ENCODE peak calls at places on chromosomes 12 and 14, in ten cellular contexts. T is Panc1, L is OCI-M1, A is T-helper 9 cell, R is EL, P is M059J, D is endothelial cell, O is GM04503, K is mucosa of gallbladder, V is astrocyte. Z is an unnamed sample.

GRCh38 chr12:41531147-41531829 is 343.2 kb downstream of the PDZRN4 start:
- DNase-seq in R (no peak), V (no peak), O (no peak), L (no peak), A (no peak), P (peak), K (peak), D (no peak), T (no peak), Z (no peak)

GRCh38 chr14:53924754-53925153 is 31.9 kb downstream of the BMP4 start:
- DNase-seq in R (peak), O (peak), T (no peak), L (no peak), P (peak), D (no peak), V (peak), A (no peak), K (no peak), Z (peak)

GRCh38 chr12:109377139-109377685 is 29.5 kb downstream of the MYO1H start:
- DNase-seq in P (no peak), R (no peak), K (no peak), T (no peak), A (no peak), L (no peak), D (no peak), O (no peak), V (no peak), Z (no peak)

GRCh38 chr14:64502476-64503183 is 1.0 kb downstream of the ZBTB25 start:
- DNase-seq in D (no peak), A (peak), L (no peak), R (no peak), O (no peak), P (peak), K (peak), T (no peak), V (peak), Z (no peak)

GRCh38 chr12:9925746-9926393 is 6.3 kb downstream of the CLEC2A start:
- DNase-seq in A (no peak), L (peak), R (peak), O (no peak), D (peak), V (peak), P (peak), K (no peak), T (no peak), Z (peak)

GRCh38 chr12:58668831-58669230 is 251.5 kb downstream of the LRIG3 start:
- DNase-seq in L (no peak), T (no peak), R (peak), P (peak), O (peak), K (no peak), A (no peak), V (peak), D (no peak), Z (peak)

GRCh38 chr12:29710104-29710503 is 73.6 kb downstream of the TMTC1 start:
- DNase-seq in T (no peak), D (peak), V (peak), A (no peak), P (peak), O (no peak), R (no peak), L (no peak), K (peak), Z (no peak)

GRCh38 chr12:31204995-31205582 is 120.9 kb downstream of the SINHCAF start:
- DNase-seq in D (no peak), V (peak), P (peak), T (no peak), R (peak), L (no peak), A (no peak), K (no peak), O (no peak), Z (peak)

GRCh38 chr12:104605685-104606084 is 148.9 kb downstream of the CHST11 start:
- DNase-seq in O (no peak), A (no peak), V (peak), K (peak), L (no peak), D (no peak), P (peak), T (no peak), R (peak), Z (no peak)

GRCh38 chr12:20627001-20627588 is 68.0 kb upstream of the SLCO1C1 start:
- DNase-seq in L (peak), K (no peak), O (no peak), V (no peak), T (no peak), R (no peak), P (peak), D (no peak), A (no peak), Z (no peak)

GRCh38 chr12:52280319-52280795 is 5.9 kb downstream of the KRT86 start:
- DNase-seq in T (peak), L (peak), R (peak), P (peak), A (no peak), K (peak), D (no peak), O (peak), V (peak), Z (no peak)

GRCh38 chr14:32081901-32082300 is 4.8 kb downstream of the ARHGAP5 start:
- DNase-seq in R (no peak), A (no peak), V (no peak), T (no peak), P (no peak), O (no peak), D (no peak), K (no peak), L (no peak), Z (no peak)

GRCh38 chr12:88339966-88340365 is 197.9 kb downstream of the TMTC3 start:
- DNase-seq in O (no peak), T (no peak), A (no peak), D (no peak), P (peak), R (peak), V (no peak), K (no peak), L (no peak), Z (no peak)

GRCh38 chr14:75979071-75979571 is 2.7 kb downstream of the TGFB3 start:
- DNase-seq in K (no peak), O (no peak), A (no peak), R (no peak), V (no peak), T (no peak), D (peak), L (peak), P (peak), Z (peak)

Z was measured in COLO829.